ENCODE peak calls at places on chromosome 1, in ten cellular contexts. C, H, T, S, R, K, E, P, O and W are unnamed samples.

GRCh38 chr1:244653439-244654283 is 735 bp downstream of the DESI2 start:
- DNase-seq in C (peak; percentile 21), H (peak; percentile 40), T (no peak), S (no peak), R (no peak), K (peak; percentile 28), E (peak; percentile 40), P (no peak), O (no peak), W (no peak)

GRCh38 chr1:41006942-41007865 is 14.3 kb downstream of the SLFNL1 start:
- DNase-seq in C (no peak), H (no peak), T (no peak), S (no peak), R (no peak), K (peak; percentile 26), E (no peak), P (no peak), O (no peak), W (no peak)

GRCh38 chr1:88678405-88678804 is 5.7 kb upstream of the PKN2 start:
- DNase-seq in C (no peak), H (no peak), T (no peak), S (no peak), R (no peak), K (no peak), E (no peak), P (no peak), O (no peak), W (no peak)

GRCh38 chr1:234734864-234735263 is 124.9 kb upstream of the IRF2BP2 start:
- DNase-seq in C (no peak), H (no peak), T (no peak), S (no peak), R (no peak), K (no peak), E (no peak), P (no peak), O (no peak), W (no peak)

GRCh38 chr1:10059329-10059691 is 26.6 kb downstream of the UBE4B start:
- DNase-seq in C (no peak), H (no peak), T (no peak), S (no peak), R (no peak), K (no peak), E (no peak), P (no peak), O (no peak), W (no peak)

GRCh38 chr1:8903908-8904650 is 25.6 kb upstream of the ENO1 start:
- DNase-seq in C (peak; percentile 88), H (no peak), T (peak; percentile 90), S (peak; percentile 98), R (peak; percentile 46), K (peak; percentile 98), E (no peak), P (peak; percentile 91), O (peak; percentile 67), W (no peak)

GRCh38 chr1:6130036-6130435 is 50.1 kb downstream of the CHD5 start:
- DNase-seq in C (no peak), H (no peak), T (no peak), S (no peak), R (no peak), K (no peak), E (no peak), P (no peak), O (no peak), W (no peak)

GRCh38 chr1:227411066-227411465 is 92.8 kb upstream of the CDC42BPA start:
- DNase-seq in C (no peak), H (no peak), T (no peak), S (no peak), R (no peak), K (no peak), E (no peak), P (no peak), O (no peak), W (no peak)

DNA sequence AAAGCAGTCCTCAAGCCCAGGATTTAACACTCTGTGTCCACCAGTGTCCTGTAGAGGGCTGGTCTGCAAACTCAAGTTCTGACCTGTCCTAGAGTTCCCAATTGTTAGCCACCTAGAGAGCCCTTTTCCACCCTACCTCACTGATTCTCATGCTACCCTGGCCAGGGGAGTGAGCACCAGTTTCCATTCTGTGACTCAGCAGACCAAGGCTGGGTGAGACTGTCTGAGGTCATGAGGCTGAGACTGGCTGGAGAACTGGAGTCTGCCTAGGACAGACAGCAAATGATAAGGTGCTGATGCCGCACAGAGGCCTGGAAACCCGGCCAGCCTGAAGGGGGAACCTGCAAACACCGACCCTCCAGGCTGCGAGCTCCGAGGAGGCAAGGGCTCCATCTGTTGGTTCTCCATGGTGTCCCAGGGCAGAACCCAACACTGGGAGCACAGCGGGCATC is 13.7 kb downstream of the GLIS1 start:
- DNase-seq in C (peak; percentile 15), H (peak; percentile 84), T (no peak), S (no peak), R (no peak), K (no peak), E (peak; percentile 57), P (no peak), O (no peak), W (no peak)
- TF ChIP-seq CTCF in C (no peak), H (peak; percentile 31), T (peak; percentile 32), S (peak; percentile 38), R (no peak), K (no peak), E (no peak), P (no peak), O (no peak), W (peak; percentile 42)

GRCh38 chr1:152495066-152495675 is 15.4 kb upstream of the LCE5A start:
- DNase-seq in C (no peak), H (no peak), T (no peak), S (no peak), R (no peak), K (peak; percentile 23), E (peak; percentile 63), P (no peak), O (no peak), W (no peak)

GRCh38 chr1:152501704-152502103 is 8.9 kb upstream of the LCE5A start:
- DNase-seq in C (no peak), H (no peak), T (no peak), S (no peak), R (no peak), K (peak; percentile 25), E (no peak), P (no peak), O (no peak), W (no peak)

GRCh38 chr1:152502496-152503180 is 8.0 kb upstream of the LCE5A start:
- DNase-seq in C (no peak), H (no peak), T (no peak), S (no peak), R (no peak), K (peak; percentile 75), E (no peak), P (no peak), O (no peak), W (no peak)

DNA sequence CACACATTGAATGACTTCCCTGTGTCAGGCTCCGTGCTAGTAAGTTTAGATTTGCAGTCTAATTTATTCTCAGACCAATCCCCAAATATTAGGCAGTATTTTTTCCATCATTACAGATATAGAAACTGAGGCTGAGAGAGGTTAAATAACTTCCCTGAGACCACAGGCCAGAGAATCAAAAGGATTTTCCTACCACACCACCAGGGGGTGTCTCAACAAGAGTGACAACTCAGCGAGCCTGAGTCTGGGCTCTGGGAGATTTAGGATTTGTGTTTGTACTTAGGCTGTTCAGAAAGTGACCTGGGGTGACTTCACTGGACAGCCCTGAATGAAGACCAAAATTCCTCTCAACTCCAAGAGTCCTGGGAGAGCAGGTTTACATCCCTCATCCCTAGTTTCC is 13.3 kb upstream of the LCE5A start:
- DNase-seq in C (no peak), H (no peak), T (no peak), S (no peak), R (no peak), K (peak; percentile 33), E (peak; percentile 45), P (no peak), O (no peak), W (no peak)
- TF ChIP-seq CTCF in C (peak; percentile 29), H (peak; percentile 34), T (no peak), S (no peak), R (no peak), K (peak; percentile 58), E (peak; percentile 72), P (no peak), O (no peak), W (no peak)

GRCh38 chr1:30102605-30103004 is 620.8 kb downstream of the MATN1 start:
- DNase-seq in C (no peak), H (no peak), T (no peak), S (no peak), R (no peak), K (no peak), E (no peak), P (no peak), O (no peak), W (no peak)

GRCh38 chr1:30103708-30104107 is 619.7 kb downstream of the MATN1 start:
- DNase-seq in C (no peak), H (peak; percentile 13), T (no peak), S (no peak), R (no peak), K (no peak), E (no peak), P (no peak), O (no peak), W (no peak)

GRCh38 chr1:30104551-30104950 is 618.8 kb downstream of the MATN1 start:
- DNase-seq in C (no peak), H (no peak), T (no peak), S (no peak), R (no peak), K (no peak), E (no peak), P (no peak), O (no peak), W (no peak)

GRCh38 chr1:30109853-30110252 is 613.5 kb downstream of the MATN1 start:
- DNase-seq in C (peak; percentile 90), H (no peak), T (no peak), S (peak; percentile 26), R (no peak), K (peak; percentile 43), E (no peak), P (no peak), O (peak; percentile 51), W (no peak)

DNA sequence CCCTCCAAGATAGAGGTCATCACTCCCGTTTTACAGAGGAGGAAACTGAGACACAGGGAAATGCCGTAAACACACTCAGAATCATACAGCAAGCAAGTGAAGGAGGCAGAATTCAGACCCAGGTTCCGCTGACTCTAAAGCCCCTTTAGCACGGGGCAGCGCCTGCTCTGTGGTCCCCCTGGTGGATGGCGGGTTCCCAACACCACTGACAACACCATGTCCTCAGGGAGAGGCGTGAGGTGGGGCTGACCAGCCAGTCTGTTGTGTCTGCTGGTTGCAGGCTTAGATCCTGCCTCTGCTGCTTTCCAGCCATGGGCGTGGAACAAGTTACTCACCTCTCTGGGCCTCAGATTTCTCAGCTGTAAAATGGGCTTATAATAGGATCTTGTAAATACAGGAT is 617.3 kb downstream of the MATN1 start:
- DNase-seq in C (peak; percentile 26), H (peak; percentile 61), T (no peak), S (no peak), R (no peak), K (peak; percentile 23), E (peak; percentile 78), P (no peak), O (peak; percentile 34), W (no peak)
- TF ChIP-seq CTCF in C (peak; percentile 19), H (peak; percentile 60), T (peak; percentile 63), S (peak; percentile 55), R (no peak), K (peak; percentile 48), E (peak; percentile 65), P (no peak), O (no peak), W (peak; percentile 79)

DNA sequence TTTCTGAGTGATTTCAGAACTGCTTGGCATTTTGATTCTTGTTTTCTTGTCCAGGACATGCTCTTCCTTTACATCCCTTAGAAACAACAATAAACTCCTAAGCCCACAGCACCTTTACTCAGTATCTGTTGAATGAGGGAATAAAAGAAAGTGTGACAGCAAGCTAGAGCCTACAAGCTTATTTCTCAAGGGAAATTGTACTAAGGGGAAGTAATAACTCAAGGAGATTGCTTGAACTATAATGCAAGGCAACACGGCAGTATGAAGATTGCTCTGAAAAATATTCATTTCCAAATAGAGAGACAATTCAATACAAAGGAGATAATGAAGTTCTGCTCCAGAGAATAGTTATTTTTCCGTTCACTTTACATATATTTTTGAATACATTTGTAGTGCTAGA is 6.5 kb downstream of the OR6P1 start:
- DNase-seq in C (no peak), H (no peak), T (no peak), S (no peak), R (no peak), K (no peak), E (no peak), P (no peak), O (no peak), W (no peak)
- TF ChIP-seq CTCF in C (no peak), H (no peak), T (no peak), S (no peak), R (no peak), K (no peak), E (no peak), P (no peak), O (no peak), W (no peak)